ENCODE peak calls at places on chromosomes 4 and X, in five cellular contexts. K is trophoblast cell, A is H9, Q is H1, M is mesenchymal stem cell. E is an unnamed sample.

GRCh38 chr4:82509029-82509428 is 52.8 kb downstream of the TMEM150C start:
- DNase-seq in M (no peak), K (no peak), A (no peak), Q (no peak), E (no peak)

GRCh38 chr4:2364654-2365053 is 53.8 kb downstream of the ZFYVE28 start:
- DNase-seq in Q (no peak), K (peak; percentile 25), M (no peak), A (no peak), E (no peak)

GRCh38 chr4:180418819-180419531 is 1824.2 kb upstream of the TENM3 start:
- DNase-seq in A (no peak), K (no peak), Q (no peak), M (no peak), E (no peak)

GRCh38 chrX:118254611-118255010 is 91.3 kb upstream of the WDR44 start:
- DNase-seq in Q (peak; percentile 68), M (peak; percentile 26), K (peak; percentile 79), A (peak; percentile 31), E (peak; percentile 50)

GRCh38 chr4:151901631-151902030 is 140.8 kb upstream of the GATB start:
- DNase-seq in Q (no peak), A (no peak), M (no peak), K (no peak), E (no peak)

GRCh38 chr4:11021348-11021747 is 336.8 kb upstream of the CLNK start:
- DNase-seq in Q (no peak), A (no peak), K (no peak), M (no peak), E (no peak)

GRCh38 chr4:31235961-31236360 is 515.8 kb downstream of the PCDH7 start:
- DNase-seq in K (no peak), A (no peak), M (no peak), Q (no peak), E (no peak)

GRCh38 chr4:4666693-4667642 is 125.1 kb upstream of the STX18 start:
- DNase-seq in Q (no peak), M (peak; percentile 42), K (no peak), A (peak; percentile 80), E (no peak)

GRCh38 chr4:62797221-62797620 is 1597.1 kb downstream of the ADGRL3 start:
- DNase-seq in M (no peak), K (no peak), A (no peak), Q (no peak), E (no peak)

GRCh38 chrX:9797961-9798360 is 11.7 kb downstream of the SHROOM2 start:
- DNase-seq in K (no peak), A (no peak), Q (no peak), M (no peak), E (no peak)

GRCh38 chrX:112877771-112878173 is 37.1 kb upstream of the AMOT start:
- DNase-seq in M (no peak), K (no peak), Q (no peak), A (no peak), E (no peak)

GRCh38 chrX:73563740-73564073 is 710 bp downstream of the CHIC1 start:
- DNase-seq in A (no peak), M (peak; percentile 16), K (no peak), Q (no peak), E (no peak)

DNA sequence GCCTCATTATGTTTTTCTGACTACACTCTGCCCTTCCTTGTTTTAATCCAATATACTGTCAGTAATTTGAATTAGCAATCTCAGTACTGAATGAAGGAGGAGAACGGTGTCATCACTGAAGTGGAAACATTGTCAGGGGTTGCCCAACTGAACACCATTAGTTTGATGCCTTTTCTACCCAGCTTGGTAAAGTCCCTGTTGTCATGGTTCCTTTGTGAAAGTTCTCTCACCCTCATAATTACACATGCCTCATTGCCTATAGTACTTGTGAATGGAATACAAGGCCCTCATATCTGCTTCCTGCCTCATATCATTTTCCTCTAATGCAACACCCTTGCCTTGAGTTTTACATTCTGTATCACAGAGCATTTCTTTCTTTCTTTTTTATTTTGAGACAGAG is 76.9 kb downstream of the RRAGB start:
- DNase-seq in K (no peak), M (peak; percentile 1), Q (no peak), A (no peak), E (no peak)
- H2AFZ ChIP-seq in K (no peak overlapping the region), M (no peak overlapping the region), Q (no peak overlapping the region), A (no peak overlapping the region), E (no peak overlapping the region)

GRCh38 chrX:45783002-45783401 is 582.3 kb upstream of the DIPK2B start:
- DNase-seq in Q (no peak), M (no peak), A (no peak), K (no peak), E (no peak)

GRCh38 chrX:45778621-45779020 is 577.9 kb upstream of the DIPK2B start:
- DNase-seq in A (no peak), M (no peak), K (no peak), Q (no peak), E (no peak)

GRCh38 chrX:45784590-45784989 is 583.9 kb upstream of the DIPK2B start:
- DNase-seq in K (no peak), A (no peak), M (no peak), Q (no peak), E (no peak)

DNA sequence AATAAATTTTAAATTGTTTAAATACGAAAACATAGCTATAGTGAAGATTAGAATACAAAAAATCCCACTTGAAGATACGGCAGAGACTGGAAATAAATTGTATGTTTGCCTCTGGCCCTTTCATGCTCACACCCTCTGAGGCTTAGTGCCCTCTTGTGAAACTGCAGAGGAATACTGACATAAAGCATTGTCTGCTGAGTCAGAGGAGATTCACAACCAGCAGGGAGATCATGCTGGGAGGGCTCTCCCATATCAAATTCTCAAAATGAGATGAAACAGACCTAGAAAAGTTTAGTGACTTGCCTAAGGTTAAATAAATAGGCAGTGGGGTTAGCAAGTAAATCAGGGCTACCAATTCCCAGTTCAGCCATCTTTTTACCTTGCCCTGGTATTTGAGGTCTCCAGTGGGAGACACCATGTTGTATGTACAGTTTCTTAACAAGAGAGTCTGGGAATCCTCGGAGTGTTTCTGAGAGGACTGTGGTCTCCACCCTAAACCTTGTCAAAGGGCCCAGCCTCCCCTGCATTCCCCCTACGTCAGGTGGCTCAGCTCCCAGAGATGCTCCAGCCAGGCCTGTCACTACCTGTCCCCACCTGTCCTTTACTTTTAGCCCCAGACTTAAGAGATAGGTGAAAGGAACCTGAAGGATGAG is 581.4 kb upstream of the DIPK2B start:
- DNase-seq in K (peak; percentile 39), M (peak; percentile 78), Q (no peak), A (no peak), E (no peak)
- H2BK5ac ChIP-seq in K (peak overlapping the region; percentile 46), M (no peak overlapping the region), Q (no peak overlapping the region), A (no peak overlapping the region), E (no peak overlapping the region)

GRCh38 chrX:44872817-44873414 is at the start of gene KDM6A:
- DNase-seq in Q (peak; percentile 93), A (peak; percentile 98), K (peak; percentile 99), M (peak; percentile 95), E (peak; percentile 92)
- H2BK12ac ChIP-seq in Q (no peak within 1 kb of the TSS), A (no peak within 1 kb of the TSS), K (peak within 1 kb of the TSS; percentile 40), M (no peak within 1 kb of the TSS), E (no peak within 1 kb of the TSS)

GRCh38 chr4:149791836-149792235 is 23.8 kb downstream of the IQCM start:
- DNase-seq in Q (no peak), A (no peak), K (no peak), M (no peak), E (no peak)

GRCh38 chr4:149784018-149784417 is 31.6 kb downstream of the IQCM start:
- DNase-seq in K (no peak), A (no peak), Q (no peak), M (peak; percentile 23), E (no peak)

GRCh38 chr4:149790172-149790907 is 25.3 kb downstream of the IQCM start:
- DNase-seq in K (no peak), M (peak; percentile 26), A (no peak), Q (no peak), E (no peak)

GRCh38 chr4:149785686-149786431 is 29.8 kb downstream of the IQCM start:
- DNase-seq in M (no peak), K (peak; percentile 87), Q (no peak), A (peak; percentile 50), E (no peak)

GRCh38 chr4:149788286-149788685 is 27.4 kb downstream of the IQCM start:
- DNase-seq in M (no peak), A (no peak), Q (no peak), K (no peak), E (no peak)
- H2AFZ ChIP-seq in M (no peak overlapping the region), A (no peak overlapping the region), Q (no peak overlapping the region), K (no peak overlapping the region), E (no peak overlapping the region)

DNA sequence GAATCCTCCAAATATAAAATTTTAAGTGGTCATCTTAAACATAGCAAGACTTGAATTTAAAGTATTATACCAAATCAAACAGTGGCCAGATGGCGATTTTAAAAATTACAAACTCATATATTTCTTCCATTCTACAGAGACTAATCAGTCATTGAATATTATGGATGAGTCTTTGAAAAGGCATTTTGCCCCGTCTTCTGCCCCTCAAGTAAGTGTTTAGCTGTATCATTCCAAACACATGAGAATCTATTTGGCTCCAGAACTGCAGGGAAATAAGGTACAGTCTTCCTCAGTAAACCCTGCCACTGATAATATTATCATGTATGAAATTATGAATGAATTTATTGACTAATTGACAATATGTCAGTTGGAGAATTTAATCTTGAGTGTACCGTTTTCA is 191.0 kb downstream of the SLC7A11 start:
- DNase-seq in Q (no peak), K (no peak), M (no peak), A (no peak), E (no peak)
- H2BK5ac ChIP-seq in Q (no peak overlapping the region), K (no peak overlapping the region), M (no peak overlapping the region), A (no peak overlapping the region), E (no peak overlapping the region)

DNA sequence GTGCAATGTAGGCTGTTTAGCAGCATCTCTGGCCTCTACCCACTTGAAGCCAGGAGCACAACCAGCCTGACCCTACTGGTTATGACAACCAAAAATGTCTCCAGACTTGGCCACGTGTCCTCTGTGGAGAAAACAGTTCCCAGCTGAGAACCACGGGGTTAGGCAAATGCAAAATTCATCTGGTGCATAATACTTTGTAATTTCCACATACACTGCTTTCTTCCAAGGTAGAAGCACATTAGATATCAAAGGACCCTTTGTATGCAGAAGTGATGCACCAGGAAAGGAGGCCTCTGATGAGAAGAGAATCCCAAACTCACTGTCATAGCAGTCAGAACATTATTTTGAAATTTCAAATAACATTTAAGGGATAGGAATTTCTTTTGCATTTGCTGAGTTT is 26.3 kb downstream of the MFAP3L start:
- DNase-seq in M (no peak), A (no peak), Q (no peak), K (no peak), E (no peak)
- H2BK12ac ChIP-seq in M (no peak overlapping the region), A (no peak overlapping the region), Q (no peak overlapping the region), K (no peak overlapping the region), E (no peak overlapping the region)

GRCh38 chrX:26234177-26234576 is 18.2 kb downstream of the MAGEB5 start:
- DNase-seq in A (no peak), M (no peak), K (no peak), Q (no peak), E (no peak)
- H2AFZ ChIP-seq in A (no peak overlapping the region), M (no peak overlapping the region), K (no peak overlapping the region), Q (no peak overlapping the region), E (no peak overlapping the region)

GRCh38 chrX:47577901-47578300 is 4.3 kb upstream of the TIMP1 start:
- DNase-seq in A (no peak), Q (no peak), M (no peak), K (no peak), E (no peak)
- H2BK5ac ChIP-seq in A (no peak overlapping the region), Q (no peak overlapping the region), M (no peak overlapping the region), K (no peak overlapping the region), E (no peak overlapping the region)

E was measured in neuronal stem cell.